ENCODE peak calls at places on chromosome 18, in seven cellular contexts. B, Y, H, A, E, P and V are unnamed samples.

GRCh38 chr18:35580748-35581534 is 599 bp upstream of the GALNT1 start:
- DNase-seq in Y (peak; percentile 64), B (no peak), H (peak; percentile 23), A (peak; percentile 72), P (no peak), E (peak; percentile 89), V (peak; percentile 52)

GRCh38 chr18:54191352-54191751 is 33.1 kb downstream of the MBD2 start:
- DNase-seq in H (no peak), Y (no peak), E (no peak), P (no peak), B (no peak), A (no peak), V (no peak)

GRCh38 chr18:32530947-32531651 is 60.4 kb upstream of the GAREM1 start:
- DNase-seq in P (no peak), H (no peak), Y (no peak), E (no peak), B (no peak), A (no peak), V (peak; percentile 14)

GRCh38 chr18:36376361-36376760 is 78.8 kb downstream of the FHOD3 start:
- DNase-seq in Y (no peak), A (no peak), E (no peak), H (no peak), B (no peak), P (no peak), V (no peak)

GRCh38 chr18:9631814-9632496 is 17.6 kb upstream of the PPP4R1 start:
- DNase-seq in H (no peak), A (no peak), E (no peak), P (no peak), B (peak; percentile 73), Y (no peak), V (no peak)

GRCh38 chr18:26477828-26478466 is 70.4 kb downstream of the KCTD1 start:
- DNase-seq in E (no peak), H (no peak), Y (no peak), P (no peak), B (no peak), A (no peak), V (no peak)

GRCh38 chr18:323253-323622 is 55.4 kb upstream of the THOC1 start:
- DNase-seq in Y (no peak), B (no peak), P (no peak), E (no peak), H (peak; percentile 87), A (no peak), V (no peak)

GRCh38 chr18:49628993-49629795 is 67.3 kb downstream of the LIPG start:
- DNase-seq in Y (no peak), B (no peak), A (no peak), H (peak; percentile 28), E (no peak), P (no peak), V (no peak)

GRCh38 chr18:73979742-73980141 is 167.9 kb downstream of the FBXO15 start:
- DNase-seq in H (no peak), A (no peak), B (no peak), P (no peak), E (no peak), Y (no peak), V (no peak)

GRCh38 chr18:79823120-79823519 is 25.4 kb downstream of the KCNG2 start:
- DNase-seq in P (no peak), Y (no peak), H (peak; percentile 13), E (no peak), A (peak; percentile 35), B (no peak), V (no peak)

GRCh38 chr18:35513181-35513932 is 15.6 kb upstream of the INO80C start:
- DNase-seq in P (no peak), B (peak; percentile 54), Y (peak; percentile 36), H (no peak), E (no peak), A (peak; percentile 32), V (no peak)

GRCh38 chr18:65091737-65092329 is 659.0 kb upstream of the CDH7 start:
- DNase-seq in P (no peak), A (no peak), B (no peak), E (peak; percentile 1), Y (peak; percentile 0), H (peak; percentile 14), V (peak; percentile 63)

GRCh38 chr18:52343138-52343537 is 3.1 kb downstream of the DCC start:
- DNase-seq in Y (no peak), H (no peak), B (no peak), P (no peak), A (no peak), E (peak; percentile 30), V (no peak)

GRCh38 chr18:62186656-62187542 is at the start of the genes PIGN and RELCH:
- DNase-seq in E (peak; percentile 95), B (peak; percentile 97), A (peak; percentile 91), H (peak; percentile 98), P (peak; percentile 92), Y (peak; percentile 95), V (peak; percentile 96)

GRCh38 chr18:48915621-48916425 is 34.9 kb downstream of the SMAD7 start:
- DNase-seq in E (no peak), H (no peak), P (no peak), Y (no peak), B (no peak), A (no peak), V (no peak)

GRCh38 chr18:42048150-42048549 is 93.1 kb downstream of the PIK3C3 start:
- DNase-seq in B (no peak), Y (no peak), P (no peak), E (no peak), A (no peak), H (peak; percentile 73), V (no peak)
- TF ChIP-seq JUND in B (no peak), Y (no peak), P (no peak), E (peak; percentile 39), A (no peak), H (no peak), V (no peak)

DNA sequence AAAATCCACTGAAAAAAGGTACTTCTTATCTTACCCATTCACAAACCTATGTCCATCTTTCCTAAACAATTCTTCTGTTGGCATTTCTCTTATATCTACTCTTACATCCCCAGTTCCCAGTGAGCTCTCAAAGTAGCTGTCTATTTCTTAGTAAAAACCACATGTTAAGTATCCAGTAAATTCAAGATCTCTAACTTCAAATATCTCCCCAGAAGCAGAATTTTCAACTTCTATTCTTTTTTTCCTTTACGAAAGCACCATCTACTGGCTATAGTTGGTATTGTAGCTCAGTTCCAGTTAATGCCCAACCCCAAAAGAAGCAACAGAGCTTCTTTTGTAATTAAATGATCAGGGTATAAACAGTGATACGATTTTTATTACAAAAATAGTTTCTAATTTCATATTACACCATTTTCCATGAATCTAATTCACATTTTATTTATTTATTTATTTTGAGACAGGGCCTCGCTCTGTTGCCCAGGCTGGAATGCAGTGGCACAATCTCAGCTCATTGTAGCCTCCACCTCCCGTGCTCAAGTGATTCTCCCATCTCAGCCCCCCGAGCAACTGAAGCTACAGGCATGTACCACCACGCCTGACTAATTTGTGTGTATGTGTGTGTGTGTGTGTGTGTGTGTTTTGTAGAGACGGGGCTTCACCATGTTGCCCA is 28.5 kb downstream of the HRH4 start:
- DNase-seq in A (no peak), E (peak; percentile 53), P (peak; percentile 3), B (peak; percentile 27), H (peak; percentile 13), Y (peak; percentile 62), V (peak; percentile 43)
- TF ChIP-seq JUND in A (no peak), E (no peak), P (no peak), B (no peak), H (no peak), Y (no peak), V (no peak)

GRCh38 chr18:57171026-57171425 is 24.1 kb downstream of the BOD1L2 start:
- DNase-seq in H (no peak), A (no peak), E (no peak), Y (no peak), B (no peak), P (no peak), V (no peak)

DNA sequence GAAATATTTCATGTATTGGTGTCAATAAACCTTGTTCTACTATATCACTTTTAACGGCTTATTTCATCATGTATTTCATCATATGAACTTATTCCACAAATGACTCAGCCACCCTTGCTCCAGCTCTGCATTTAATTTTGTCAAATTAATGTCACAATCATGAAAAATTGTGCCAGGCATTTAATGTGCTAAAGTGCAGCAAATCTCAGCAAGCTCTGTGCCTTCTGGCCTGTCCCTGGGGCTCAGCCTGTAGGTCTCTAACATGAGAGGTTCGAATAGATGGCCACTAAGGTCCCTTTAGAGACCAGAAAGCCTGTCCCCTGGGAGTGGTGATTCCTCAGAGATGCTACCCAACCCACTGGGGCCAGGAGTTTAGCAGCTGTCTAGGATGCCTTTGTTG is 28.7 kb downstream of the BOD1L2 start:
- DNase-seq in B (no peak), E (no peak), P (no peak), H (no peak), Y (no peak), A (peak; percentile 11), V (no peak)
- TF ChIP-seq JUND in B (no peak), E (no peak), P (no peak), H (no peak), Y (no peak), A (no peak), V (no peak)

GRCh38 chr18:70693196-70693595 is 404.4 kb downstream of the SOCS6 start:
- DNase-seq in H (peak; percentile 1), A (no peak), P (no peak), B (no peak), E (no peak), Y (no peak), V (no peak)
- TF ChIP-seq JUND in H (no peak), A (no peak), P (no peak), B (no peak), E (no peak), Y (no peak), V (no peak)

DNA sequence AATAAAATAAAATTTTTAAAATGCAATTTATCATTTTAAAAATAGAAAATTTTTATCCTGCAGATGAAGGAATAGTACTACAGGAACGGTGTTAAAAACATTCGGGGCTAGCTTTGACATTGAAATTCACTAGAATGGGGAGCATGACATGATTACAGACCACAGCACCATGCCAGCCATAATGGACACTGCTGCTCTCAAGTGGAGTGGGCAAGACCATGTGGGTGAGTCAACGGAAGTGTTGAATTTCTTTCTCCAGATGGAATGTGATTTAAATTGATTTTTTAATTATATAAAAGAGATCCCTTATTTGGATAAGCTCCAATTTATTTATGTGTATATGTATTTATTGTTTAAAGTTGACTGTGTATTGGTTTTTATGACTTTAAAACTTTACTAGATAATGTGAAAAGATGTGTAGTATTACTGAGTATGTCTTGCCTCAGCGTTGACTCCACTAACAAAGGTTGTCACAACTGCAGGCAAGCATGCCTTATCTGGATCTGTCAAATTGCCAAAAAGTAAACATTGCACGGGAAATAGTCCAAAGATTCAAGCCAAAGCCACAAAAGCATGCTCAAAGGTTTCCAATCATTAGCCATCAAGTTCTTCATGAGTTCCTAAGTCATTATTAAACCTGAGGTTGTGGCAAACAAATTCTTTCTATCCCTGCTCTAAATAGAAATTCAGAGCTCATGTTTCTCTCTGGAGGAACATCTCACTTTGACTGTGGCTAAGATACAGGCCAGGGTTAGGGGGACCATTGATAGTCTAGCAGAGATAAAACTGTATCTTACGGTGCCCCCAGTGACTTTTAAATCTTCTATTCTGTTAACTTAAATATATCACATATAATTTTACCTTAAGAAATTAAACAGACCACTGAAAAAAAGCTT is 536.9 kb downstream of the TMX3 start:
- DNase-seq in H (peak; percentile 74), A (no peak), B (no peak), E (peak; percentile 2), P (no peak), Y (no peak), V (peak; percentile 66)
- TF ChIP-seq JUND in H (no peak), A (no peak), B (no peak), E (peak; percentile 97), P (no peak), Y (no peak), V (no peak)

GRCh38 chr18:47883771-47884413 is 46.6 kb downstream of the SMAD2 start:
- DNase-seq in H (no peak), B (no peak), P (no peak), A (no peak), E (no peak), Y (no peak), V (no peak)
- TF ChIP-seq JUND in H (no peak), B (no peak), P (no peak), A (no peak), E (no peak), Y (no peak), V (no peak)